ENCODE peak calls at places on chromosomes 11 and 22, in eight cellular contexts. P is dorsolateral prefrontal cortex; X is NCI-H2081; Z is NCI-H1092; F is amygdala; T is lower lobe of right lung; L is activated T-helper 2 cell treated with anti-CD3 and anti-CD28 coated beads, Interferon-gamma antibody, Interleukin-2, Interleukin-4, amounts not matched to agents 10 μg/mL and 5 μg/mL and 100 μg/mL, durations not matched to agents 14 hours and 24 hours and 36 hours; A is AG09309. Y is an unnamed sample.

GRCh38 chr11:57322881-57323467 is 1.8 kb downstream of the TNKS1BP1 start:
- DNase-seq in P (no peak), X (no peak), Z (no peak), F (no peak), T (no peak), L (no peak), A (no peak), Y (peak)

GRCh38 chr11:43802509-43802908 is 78.1 kb upstream of the ALKBH3 start:
- DNase-seq in P (no peak), X (no peak), Z (no peak), F (no peak), T (no peak), L (no peak), A (no peak), Y (peak)

GRCh38 chr11:31798057-31799035 is 12.8 kb downstream of the PAX6 start:
- DNase-seq in P (no peak), X (no peak), Z (no peak), F (no peak), T (no peak), L (no peak), A (no peak), Y (no peak)

GRCh38 chr11:131253885-131254204 is 116.6 kb upstream of the NTM start:
- DNase-seq in P (peak), X (no peak), Z (no peak), F (peak), T (no peak), L (no peak), A (no peak), Y (peak)

GRCh38 chr11:126102436-126102894 is 39.8 kb upstream of the CDON start:
- DNase-seq in P (peak), X (no peak), Z (no peak), F (no peak), T (peak), L (no peak), A (no peak), Y (peak)

GRCh38 chr11:18312663-18313420 is 9.1 kb downstream of the HPS5 start:
- DNase-seq in P (no peak), X (no peak), Z (no peak), F (no peak), T (no peak), L (no peak), A (peak), Y (peak)

GRCh38 chr22:48720662-48721393 is 1106.8 kb downstream of the BRD1 start:
- DNase-seq in P (peak), X (no peak), Z (no peak), F (no peak), T (no peak), L (no peak), A (no peak), Y (no peak)

GRCh38 chr11:104041792-104042191 is 5.4 kb downstream of the DDI1 start:
- DNase-seq in P (no peak), X (no peak), Z (no peak), F (no peak), T (no peak), L (no peak), A (no peak), Y (no peak)

GRCh38 chr11:56782167-56782847 is 33.8 kb upstream of the OR9G4 start:
- DNase-seq in P (no peak), X (no peak), Z (no peak), F (no peak), T (no peak), L (no peak), A (no peak), Y (no peak)

GRCh38 chr22:20650294-20651207 is 123.4 kb upstream of the SERPIND1 start:
- DNase-seq in P (no peak), X (no peak), Z (no peak), F (no peak), T (no peak), L (peak), A (no peak), Y (no peak)

GRCh38 chr22:21615731-21616130 is 14.1 kb downstream of the YDJC start:
- DNase-seq in P (no peak), X (no peak), Z (no peak), F (no peak), T (no peak), L (no peak), A (no peak), Y (no peak)

GRCh38 chr22:25081409-25081824 is 118.2 kb upstream of the CRYBB3 start:
- DNase-seq in P (no peak), X (peak), Z (no peak), F (no peak), T (no peak), L (peak), A (no peak), Y (peak)

GRCh38 chr11:17798253-17798652 is 63.7 kb downstream of the KCNC1 start:
- DNase-seq in P (peak), X (no peak), Z (no peak), F (no peak), T (no peak), L (no peak), A (no peak), Y (no peak)

GRCh38 chr11:118436639-118437045 is 350 bp downstream of the KMT2A start:
- DNase-seq in P (no peak), X (no peak), Z (no peak), F (no peak), T (peak), L (no peak), A (no peak), Y (no peak)